ENCODE peak calls at places on chromosomes 11 and 22, in four cellular contexts. K, E, W and T are unnamed samples.

GRCh38 chr11:120137611-120138521 is at the start of gene TRIM29:
- DNase-seq in K (no peak), E (no peak), W (no peak), T (no peak)

GRCh38 chr11:87351671-87352070 is 313.9 kb downstream of the TMEM135 start:
- DNase-seq in E (no peak), K (no peak), W (no peak), T (no peak)

GRCh38 chr11:29634248-29634647 is 382.6 kb downstream of the KCNA4 start:
- DNase-seq in K (no peak), W (no peak), E (no peak), T (no peak)

GRCh38 chr11:119371778-119372182 is 9.7 kb downstream of the USP2 start:
- DNase-seq in W (peak), K (no peak), E (no peak), T (no peak)

GRCh38 chr11:2987881-2988280 is 4.2 kb downstream of the NAP1L4 start:
- DNase-seq in K (no peak), W (peak), E (no peak), T (no peak)

GRCh38 chr11:86069408-86070086 is 663 bp upstream of the PICALM start:
- DNase-seq in E (peak), K (no peak), W (peak), T (no peak)

GRCh38 chr11:75471134-75471943 is 38.3 kb upstream of the KLHL35 start:
- DNase-seq in K (no peak), W (no peak), E (no peak), T (no peak)

GRCh38 chr11:80281194-80281593 is 840.4 kb upstream of the TENM4 start:
- DNase-seq in K (no peak), W (no peak), E (no peak), T (no peak)

GRCh38 chr11:73193251-73194033 is 24.6 kb upstream of the P2RY2 start:
- DNase-seq in W (no peak), E (no peak), K (no peak), T (no peak)

GRCh38 chr11:13486926-13487660 is 8.7 kb downstream of the PTH start:
- DNase-seq in W (no peak), K (peak), E (peak), T (peak)

GRCh38 chr11:61306221-61306620 is 11.1 kb upstream of the VWCE start:
- DNase-seq in E (no peak), K (no peak), W (no peak), T (no peak)

GRCh38 chr11:79080506-79080905 is 360.3 kb downstream of the TENM4 start:
- DNase-seq in E (no peak), W (no peak), K (no peak), T (no peak)

GRCh38 chr11:8168485-8169257 is at the start of gene RIC3:
- DNase-seq in E (no peak), K (no peak), W (no peak), T (peak)

GRCh38 chr11:59574467-59574866 is 41.1 kb downstream of the OSBP start:
- DNase-seq in E (no peak), W (peak), K (no peak), T (no peak)

GRCh38 chr11:1983601-1983961 is 14.1 kb downstream of the H19 start:
- DNase-seq in K (no peak), W (no peak), E (no peak), T (no peak)

GRCh38 chr11:113077379-113077778 is 116.2 kb downstream of the NCAM1 start:
- DNase-seq in K (no peak), E (no peak), W (no peak), T (no peak)

GRCh38 chr22:35037089-35037488 is 28.9 kb upstream of the ISX start:
- DNase-seq in W (no peak), K (peak), E (no peak), T (no peak)
- H3K4me3 ChIP-seq in W (no peak), K (no peak), E (no peak), T (no peak)

GRCh38 chr11:43908683-43909082 is 28.1 kb downstream of the ALKBH3 start:
- DNase-seq in W (no peak), E (no peak), K (no peak), T (no peak)

GRCh38 chr11:43904737-43905515 is 24.3 kb downstream of the ALKBH3 start:
- DNase-seq in W (peak), E (peak), K (no peak), T (no peak)

GRCh38 chr11:43908191-43908590 is 27.6 kb downstream of the ALKBH3 start:
- DNase-seq in E (no peak), W (no peak), K (no peak), T (no peak)

GRCh38 chr11:43905788-43906187 is 25.2 kb downstream of the ALKBH3 start:
- DNase-seq in W (peak), K (no peak), E (peak), T (no peak)

DNA sequence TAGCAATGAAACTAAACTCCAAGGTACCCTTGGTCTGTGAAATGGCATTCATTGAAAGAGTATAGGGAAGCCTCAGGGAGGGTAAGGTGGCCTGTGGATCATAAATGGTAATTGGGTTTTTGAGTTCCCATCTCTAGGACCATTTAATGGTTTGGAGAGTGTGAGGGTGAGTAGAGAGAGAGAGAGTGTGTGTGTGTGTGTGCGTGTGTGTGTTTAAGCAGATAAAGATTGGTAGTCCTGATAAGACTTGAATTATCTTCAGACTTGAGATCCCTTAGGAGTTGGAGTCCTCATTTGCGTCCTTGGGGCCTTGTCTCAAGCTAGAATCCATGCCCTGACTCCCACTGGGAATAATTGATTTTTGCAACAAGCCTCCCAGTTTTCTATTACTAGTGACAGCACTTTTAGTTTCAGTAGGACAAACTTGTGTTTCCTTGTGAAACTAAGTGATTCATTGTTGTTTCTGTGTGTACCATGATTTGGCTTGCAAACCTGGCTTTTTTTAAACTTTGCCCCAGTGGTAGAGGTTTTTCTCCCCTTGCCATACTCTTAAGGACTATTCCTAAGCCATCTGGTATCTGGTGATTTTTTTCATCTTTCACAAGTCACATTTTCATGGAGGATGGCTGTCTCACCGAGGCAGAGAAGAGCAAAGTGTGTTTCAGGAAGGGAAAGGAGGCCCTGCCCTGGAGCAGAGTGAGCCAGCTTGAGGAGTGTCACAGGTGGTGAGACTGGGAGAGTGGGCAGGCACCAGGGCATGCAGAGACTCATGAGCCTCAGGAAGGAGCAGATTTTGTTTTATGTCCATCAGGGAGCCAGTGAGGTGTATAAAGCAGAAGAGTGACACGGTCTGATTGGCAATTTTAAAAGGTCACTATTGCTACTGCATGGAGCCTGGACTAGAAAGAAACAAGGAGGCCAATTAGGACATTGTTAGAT is 26.7 kb downstream of the ALKBH3 start:
- DNase-seq in E (no peak), K (no peak), W (no peak), T (no peak)
- H3K27ac ChIP-seq in E (no peak), K (no peak), W (no peak), T (no peak)

GRCh38 chr11:64694821-64695365 is 28.1 kb downstream of the NRXN2 start:
- DNase-seq in E (no peak), W (no peak), K (peak), T (no peak)

GRCh38 chr11:64695548-64695947 is 27.4 kb downstream of the NRXN2 start:
- DNase-seq in K (no peak), E (no peak), W (no peak), T (no peak)

GRCh38 chr11:64698427-64698826 is 24.6 kb downstream of the NRXN2 start:
- DNase-seq in E (no peak), K (no peak), W (no peak), T (no peak)

GRCh38 chr11:64696045-64696444 is 27.0 kb downstream of the NRXN2 start:
- DNase-seq in E (no peak), K (no peak), W (no peak), T (no peak)

DNA sequence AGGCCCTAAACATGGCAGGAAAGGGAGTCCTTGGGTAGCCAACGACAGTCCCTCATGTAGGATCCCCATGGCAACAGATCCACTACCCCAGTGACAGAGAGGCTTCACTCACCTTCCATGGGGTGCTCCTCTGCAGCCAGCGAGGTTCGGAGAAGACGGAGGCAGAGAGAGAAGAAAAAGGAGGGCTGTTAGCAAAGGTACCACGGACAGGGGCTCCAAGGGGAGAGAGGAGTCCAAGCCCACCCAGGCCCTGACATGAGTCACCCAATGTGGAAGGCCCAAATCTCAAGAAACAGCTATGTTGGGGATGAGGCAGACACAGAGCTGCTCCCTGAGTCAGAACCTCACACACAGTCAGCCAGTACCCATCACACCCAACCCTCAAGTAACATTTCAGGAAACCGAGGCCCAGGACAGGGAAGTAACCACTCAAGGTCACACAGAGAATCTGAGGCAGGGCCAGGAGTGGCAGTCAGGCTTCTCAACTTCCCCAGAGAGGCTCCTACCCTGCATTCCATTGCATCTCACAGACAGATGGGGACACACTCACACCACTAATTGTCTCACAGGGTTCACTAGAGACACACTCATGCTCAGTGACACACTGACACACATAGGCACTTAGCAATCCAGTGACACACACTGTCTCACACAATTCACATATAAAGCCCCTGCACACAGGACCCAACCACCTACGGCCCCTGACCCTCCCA is 25.2 kb downstream of the NRXN2 start:
- DNase-seq in W (no peak), E (no peak), K (no peak), T (no peak)
- H3K4me3 ChIP-seq in W (no peak), E (no peak), K (no peak), T (no peak)

GRCh38 chr11:83088965-83089364 is 17.3 kb upstream of the RAB30 start:
- DNase-seq in K (no peak), E (no peak), W (no peak), T (peak)

GRCh38 chr11:83093634-83094033 is 21.9 kb upstream of the RAB30 start:
- DNase-seq in W (no peak), K (no peak), E (no peak), T (no peak)

GRCh38 chr11:83097671-83098070 is 26.0 kb upstream of the RAB30 start:
- DNase-seq in K (no peak), W (peak), E (no peak), T (no peak)

GRCh38 chr11:83087035-83087434 is 15.3 kb upstream of the RAB30 start:
- DNase-seq in W (peak), K (no peak), E (no peak), T (no peak)

DNA sequence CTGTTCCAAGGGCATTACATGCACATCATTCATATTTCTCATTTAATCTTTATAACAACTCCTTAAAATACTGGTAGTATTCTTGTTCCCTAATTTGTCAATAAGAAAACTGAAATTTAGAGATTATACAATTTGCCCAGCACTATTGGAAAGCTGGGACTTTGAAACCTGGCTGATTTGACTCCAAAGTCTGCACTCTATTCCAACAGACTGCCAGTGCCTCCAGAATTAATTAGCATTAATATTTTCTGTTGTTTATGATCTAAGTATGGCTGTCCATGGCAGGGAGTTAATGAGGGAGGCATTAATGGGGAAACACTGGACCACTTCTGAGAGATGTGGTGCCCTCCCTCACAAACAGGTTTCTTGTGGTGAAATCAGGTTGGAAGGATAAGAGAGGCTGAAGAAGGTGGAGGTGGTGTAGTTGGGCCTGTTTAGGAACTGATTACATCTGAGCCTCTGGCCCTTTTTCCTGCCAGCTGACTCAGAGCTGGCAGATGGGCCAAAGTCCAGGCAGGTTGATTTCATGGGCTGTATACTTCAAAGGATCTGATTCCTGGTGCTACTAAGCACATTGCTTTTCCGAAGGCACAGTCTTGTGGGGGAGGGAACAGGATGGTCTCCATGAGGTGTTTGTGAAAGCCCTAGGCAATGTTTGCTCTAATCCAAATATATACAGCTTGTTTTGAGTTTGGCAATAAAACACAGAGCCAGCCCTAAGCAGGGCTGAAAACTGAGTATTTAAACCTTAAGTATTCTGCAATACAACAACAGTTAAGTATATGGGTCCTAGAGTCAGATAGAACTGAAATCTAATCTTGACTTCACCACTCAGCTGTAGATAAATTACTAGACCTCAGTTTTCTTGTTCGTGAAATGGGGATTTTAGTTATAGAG is 21.0 kb upstream of the RAB30 start:
- DNase-seq in W (peak), K (no peak), E (no peak), T (no peak)
- H3K27ac ChIP-seq in W (no peak), K (no peak), E (no peak), T (no peak)

GRCh38 chr22:35627267-35628041 is 10.3 kb upstream of the MB start:
- DNase-seq in W (peak), E (peak), K (no peak), T (no peak)
- H3K4me3 ChIP-seq in W (peak), E (peak), K (no peak), T (peak)

DNA sequence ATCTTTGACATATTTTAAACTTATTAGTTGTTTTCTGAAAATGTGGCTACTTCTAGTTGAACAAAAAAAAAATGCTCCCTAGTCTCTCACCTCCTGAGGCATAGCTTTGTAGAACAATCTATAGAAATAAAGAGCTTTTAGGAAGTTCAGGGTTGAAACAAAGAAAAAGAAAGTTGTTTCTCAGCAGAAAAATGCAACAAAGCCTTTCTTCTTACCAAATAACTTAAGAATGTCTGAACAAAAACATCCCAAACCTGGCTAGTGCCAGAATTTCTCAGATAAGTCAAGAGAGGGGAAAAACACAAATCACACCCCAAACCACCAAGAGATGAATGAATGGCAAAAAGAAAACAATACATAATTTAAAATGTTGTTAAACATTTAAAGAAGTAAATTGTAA is 114.1 kb downstream of the MAML2 start:
- DNase-seq in E (no peak), W (peak), K (no peak), T (no peak)
- H3K27ac ChIP-seq in E (peak), W (peak), K (no peak), T (no peak)